ENCODE peak calls at places on chromosome 14, in four cellular contexts. F is cerebellum, K is Caki2, M is Calu3. H is an unnamed sample.

GRCh38 chr14:104800600-104801283 is at the start of gene ZBTB42:
- DNase-seq in F (no peak), K (peak), M (peak), H (no peak)

GRCh38 chr14:52327374-52328226 is 13.5 kb downstream of the PTGER2 start:
- DNase-seq in F (no peak), K (no peak), M (no peak), H (no peak)

GRCh38 chr14:104436741-104437701 is 142.5 kb upstream of the C14orf180 start:
- DNase-seq in F (no peak), K (no peak), M (peak), H (peak)

GRCh38 chr14:22491683-22492483 is 97.1 kb downstream of the DAD1 start:
- DNase-seq in F (no peak), K (no peak), M (no peak), H (no peak)

GRCh38 chr14:83975435-83976222 is 1554.3 kb upstream of the FLRT2 start:
- DNase-seq in F (no peak), K (no peak), M (no peak), H (no peak)

GRCh38 chr14:32998433-32998832 is 59.8 kb downstream of the NPAS3 start:
- DNase-seq in F (no peak), K (no peak), M (peak), H (peak)

GRCh38 chr14:23436327-23437141 is 1.1 kb upstream of the MYH7 start:
- DNase-seq in F (peak), K (no peak), M (no peak), H (no peak)

GRCh38 chr14:52458721-52459085 is 93.6 kb downstream of the TXNDC16 start:
- DNase-seq in F (no peak), K (no peak), M (no peak), H (no peak)

GRCh38 chr14:64645220-64645891 is 58.9 kb upstream of the PLEKHG3 start:
- DNase-seq in F (no peak), K (peak), M (no peak), H (peak)

GRCh38 chr14:100584056-100585031 is 2.9 kb downstream of the BEGAIN start:
- DNase-seq in F (no peak), K (no peak), M (no peak), H (no peak)

GRCh38 chr14:44639986-44640385 is 132.9 kb upstream of the FSCB start:
- DNase-seq in F (no peak), K (no peak), M (no peak), H (no peak)

GRCh38 chr14:102219316-102219715 is 79.6 kb downstream of the WDR20 start:
- DNase-seq in F (no peak), K (no peak), M (no peak), H (no peak)

GRCh38 chr14:100025111-100025510 is 40.1 kb upstream of the EVL start:
- DNase-seq in F (no peak), K (peak), M (peak), H (peak)

GRCh38 chr14:98270201-98270600 is 1001.8 kb downstream of the BCL11B start:
- DNase-seq in F (no peak), K (no peak), M (no peak), H (no peak)

GRCh38 chr14:105939810-105940508 is 413.6 kb downstream of the TMEM121 start:
- DNase-seq in F (no peak), K (no peak), M (no peak), H (no peak)

GRCh38 chr14:77130386-77130785 is 11.2 kb downstream of the ZDHHC22 start:
- DNase-seq in F (no peak), K (no peak), M (no peak), H (no peak)

GRCh38 chr14:49852351-49853157 is at the start of gene NEMF:
- DNase-seq in F (peak), K (peak), M (peak), H (peak)

GRCh38 chr14:76169776-76170175 is 18.1 kb downstream of the GPATCH2L start:
- DNase-seq in F (no peak), K (no peak), M (no peak), H (no peak)

GRCh38 chr14:74973003-74973614 is 17.7 kb upstream of the PGF start:
- DNase-seq in F (no peak), K (no peak), M (no peak), H (no peak)

GRCh38 chr14:21267431-21267845 is 1.8 kb downstream of the HNRNPC start:
- DNase-seq in F (no peak), K (no peak), M (no peak), H (no peak)

GRCh38 chr14:95123895-95124579 is 33.3 kb downstream of the DICER1 start:
- DNase-seq in F (no peak), K (no peak), M (no peak), H (no peak)

GRCh38 chr14:55807059-55807499 is 227.1 kb downstream of the KTN1 start:
- DNase-seq in F (peak), K (peak), M (peak), H (peak)

GRCh38 chr14:44960146-44960545 is 1.6 kb downstream of the KLHL28 start:
- DNase-seq in F (no peak), K (peak), M (no peak), H (no peak)

GRCh38 chr14:57066887-57067513 is 201.7 kb downstream of the EXOC5 start:
- DNase-seq in F (peak), K (peak), M (peak), H (peak)

GRCh38 chr14:51155331-51155730 is 60.4 kb upstream of the TRIM9 start:
- DNase-seq in F (no peak), K (no peak), M (no peak), H (no peak)

GRCh38 chr14:60064491-60065072 is 27.1 kb upstream of the PCNX4 start:
- DNase-seq in F (peak), K (peak), M (no peak), H (peak)

GRCh38 chr14:68792022-68792829 is 641 bp downstream of the ZFP36L1 start:
- DNase-seq in F (no peak), K (peak), M (peak), H (peak)

GRCh38 chr14:79656086-79656485 is 555.2 kb downstream of the DIO2 start:
- DNase-seq in F (no peak), K (no peak), M (no peak), H (no peak)

H was measured in GM03348.